ENCODE peak calls at places on chromosome 4, in nine cellular contexts. J, Y, V, O, K, R, P, W and Q are unnamed samples.

GRCh38 chr4:80336582-80336981 is 1.1 kb downstream of the CFAP299 start:
- DNase-seq in V (peak), J (peak), P (peak), K (peak), Y (peak), R (no peak), O (peak), W (peak), Q (no peak)

GRCh38 chr4:78213218-78213617 is 156.1 kb downstream of the FRAS1 start:
- DNase-seq in O (no peak), Y (no peak), K (no peak), R (no peak), P (no peak), J (no peak), V (no peak), W (no peak), Q (no peak)

GRCh38 chr4:113170818-113171468 is 121.5 kb downstream of the ANK2 start:
- DNase-seq in W (no peak), Y (no peak), V (no peak), J (no peak), K (no peak), R (no peak), P (no peak), O (no peak), Q (no peak)

GRCh38 chr4:140330311-140330900 is 43.0 kb upstream of the SCOC start:
- DNase-seq in O (no peak), J (peak), K (peak), W (peak), V (peak), P (peak), Y (no peak), R (no peak), Q (no peak)

GRCh38 chr4:98773638-98774037 is 115.2 kb upstream of the TSPAN5 start:
- DNase-seq in P (no peak), W (no peak), J (peak), O (no peak), R (no peak), K (no peak), Y (no peak), V (no peak), Q (no peak)

GRCh38 chr4:600850-601515 is 24.4 kb upstream of the PDE6B start:
- DNase-seq in R (no peak), K (no peak), J (peak), W (no peak), P (no peak), V (no peak), O (no peak), Y (peak), Q (no peak)

GRCh38 chr4:165967486-165967885 is 94.4 kb downstream of the TLL1 start:
- DNase-seq in O (no peak), R (no peak), K (no peak), V (peak), P (no peak), W (no peak), J (peak), Y (no peak), Q (no peak)

GRCh38 chr4:183192566-183192965 is 93.5 kb downstream of the WWC2 start:
- DNase-seq in Y (no peak), O (no peak), J (no peak), W (no peak), V (no peak), P (no peak), R (no peak), K (no peak), Q (no peak)

GRCh38 chr4:7831330-7831729 is 108.3 kb downstream of the AFAP1 start:
- DNase-seq in R (no peak), O (no peak), J (no peak), P (peak), Y (peak), V (no peak), K (peak), W (peak), Q (no peak)

GRCh38 chr4:7941111-7942018 is 1.7 kb upstream of the AFAP1 start:
- DNase-seq in W (no peak), O (no peak), P (no peak), R (peak), J (no peak), V (no peak), Y (no peak), K (no peak), Q (no peak)

GRCh38 chr4:73452953-73453700 is 17.1 kb downstream of the AFP start:
- DNase-seq in Y (no peak), K (no peak), R (no peak), J (no peak), O (no peak), W (no peak), P (peak), V (peak), Q (no peak)

GRCh38 chr4:100257567-100257966 is 67.3 kb upstream of the DDIT4L start:
- DNase-seq in O (no peak), J (peak), V (no peak), Y (no peak), R (no peak), W (no peak), K (no peak), P (no peak), Q (no peak)

GRCh38 chr4:40736910-40737309 is 12.8 kb upstream of the NSUN7 start:
- DNase-seq in K (peak), W (no peak), Y (peak), O (no peak), R (no peak), P (peak), J (peak), V (peak), Q (no peak)

GRCh38 chr4:105619193-105619931 is 66.9 kb downstream of the ARHGEF38 start:
- DNase-seq in W (no peak), O (peak), R (peak), K (no peak), V (peak), J (no peak), Y (no peak), P (peak), Q (no peak)

GRCh38 chr4:55311792-55312490 is 34.1 kb upstream of the SRD5A3 start:
- DNase-seq in O (peak), V (no peak), W (no peak), P (peak), Y (no peak), R (no peak), J (no peak), K (no peak), Q (no peak)

GRCh38 chr4:3648731-3649130 is 116.5 kb upstream of the LRPAP1 start:
- DNase-seq in P (no peak), K (no peak), Y (no peak), V (no peak), R (no peak), J (no peak), O (no peak), W (no peak), Q (no peak)

GRCh38 chr4:109325698-109326097 is 23.2 kb upstream of the COL25A1 start:
- DNase-seq in V (no peak), O (no peak), Y (no peak), R (no peak), K (no peak), J (no peak), W (no peak), P (no peak), Q (no peak)

GRCh38 chr4:129455462-129455861 is 359.5 kb downstream of the C4orf33 start:
- DNase-seq in J (no peak), V (peak), P (no peak), O (no peak), R (no peak), W (no peak), K (no peak), Y (no peak), Q (no peak)

GRCh38 chr4:42331914-42332368 is 65.3 kb upstream of the SHISA3 start:
- DNase-seq in P (peak), J (no peak), O (no peak), Y (no peak), V (no peak), R (no peak), K (no peak), W (no peak), Q (no peak)

GRCh38 chr4:3857316-3857926 is 91.2 kb downstream of the ADRA2C start:
- DNase-seq in P (no peak), J (no peak), Y (no peak), W (no peak), R (no peak), O (no peak), K (no peak), V (no peak), Q (no peak)

GRCh38 chr4:3372933-3373465 is 68.8 kb upstream of the HGFAC start:
- DNase-seq in P (no peak), R (peak), J (no peak), V (no peak), W (no peak), Y (peak), O (peak), K (no peak), Q (no peak)

GRCh38 chr4:119124314-119124713 is 11.3 kb upstream of the MYOZ2 start:
- DNase-seq in K (no peak), Y (no peak), W (no peak), R (no peak), O (no peak), P (peak), J (peak), V (peak), Q (no peak)

GRCh38 chr4:56817840-56818491 is 3.5 kb downstream of the SPINK2 start:
- DNase-seq in P (no peak), J (peak), K (no peak), Y (peak), R (no peak), V (peak), W (no peak), O (no peak), Q (peak)

GRCh38 chr4:33386761-33387160 is 2666.6 kb downstream of the PCDH7 start:
- DNase-seq in Y (no peak), W (no peak), R (no peak), O (no peak), P (peak), J (no peak), V (no peak), K (no peak), Q (no peak)

GRCh38 chr4:147842573-147842972 is 110.7 kb downstream of the ARHGAP10 start:
- DNase-seq in R (no peak), V (no peak), P (peak), J (peak), K (no peak), O (no peak), W (no peak), Y (no peak), Q (no peak)

GRCh38 chr4:143095447-143095846 is 89.3 kb upstream of the USP38 start:
- DNase-seq in K (no peak), V (no peak), O (no peak), W (no peak), J (no peak), Y (no peak), R (no peak), P (no peak), Q (no peak)

GRCh38 chr4:42339935-42340406 is 57.3 kb upstream of the SHISA3 start:
- DNase-seq in R (no peak), Y (no peak), J (peak), W (no peak), P (peak), V (peak), O (no peak), K (no peak), Q (no peak)

GRCh38 chr4:73075832-73076231 is 6.3 kb upstream of the COX18 start:
- DNase-seq in O (no peak), W (no peak), J (no peak), R (no peak), K (no peak), P (no peak), Y (no peak), V (no peak), Q (no peak)

GRCh38 chr4:138235419-138235952 is 6.7 kb downstream of the SLC7A11 start:
- DNase-seq in J (peak), K (peak), V (peak), O (no peak), R (no peak), P (peak), W (peak), Y (no peak), Q (no peak)

GRCh38 chr4:53121304-53121865 is 244.5 kb downstream of the SCFD2 start:
- DNase-seq in P (peak), J (no peak), R (no peak), K (no peak), V (peak), Y (no peak), O (no peak), W (no peak), Q (no peak)

GRCh38 chr4:83370640-83370906 is 35.9 kb upstream of the HPSE start:
- DNase-seq in V (peak), J (peak), O (no peak), W (no peak), K (no peak), P (no peak), R (no peak), Y (no peak), Q (no peak)

GRCh38 chr4:138697771-138698170 is 317.8 kb upstream of the NOCT start:
- DNase-seq in P (peak), V (peak), W (no peak), R (no peak), K (no peak), Y (no peak), J (no peak), O (no peak), Q (no peak)

GRCh38 chr4:113049421-113050355 is at the start of gene ANK2:
- DNase-seq in J (no peak), R (no peak), O (peak), Y (no peak), P (no peak), K (no peak), V (peak), W (no peak), Q (no peak)

GRCh38 chr4:84901173-84901572 is 65.3 kb downstream of the WDFY3 start:
- DNase-seq in V (no peak), R (no peak), K (no peak), O (no peak), J (no peak), W (no peak), Y (no peak), P (no peak), Q (no peak)

GRCh38 chr4:37765741-37766140 is 60.7 kb upstream of the PGM2 start:
- DNase-seq in J (no peak), W (no peak), R (no peak), Y (no peak), K (no peak), P (no peak), V (no peak), O (no peak), Q (no peak)

GRCh38 chr4:76760214-76760613 is 137.7 kb downstream of the SOWAHB start:
- DNase-seq in V (no peak), J (no peak), P (no peak), W (no peak), R (no peak), Y (no peak), O (no peak), K (no peak), Q (no peak)

GRCh38 chr4:16931906-16932305 is 33.5 kb upstream of the LDB2 start:
- DNase-seq in K (no peak), V (no peak), R (no peak), Y (no peak), O (no peak), W (no peak), P (peak), J (no peak), Q (no peak)

GRCh38 chr4:152851226-152851625 is 71.5 kb downstream of the ARFIP1 start:
- DNase-seq in J (no peak), V (no peak), K (no peak), R (no peak), O (no peak), W (no peak), P (no peak), Y (no peak), Q (no peak)